ENCODE peak calls at places on chromosomes 16 and 17, in ten cellular contexts. R is endothelial cell; W is EH; U is iris pigment epithelial cell; O is ascending aorta; T is HT-29; G is EL; B is CD4-positive, alpha-beta T cell; I is activated T-helper 1 cell treated with anti-CD3 and anti-CD28 coated beads, Interleukin-2, amount 50 U/mL, for 16 hours; J is IMR-90. Y is an unnamed sample.

GRCh38 chr17:13362341-13363122 is 239.2 kb downstream of the HS3ST3A1 start:
- DNase-seq in R (no peak), W (peak), U (peak), O (no peak), T (no peak), G (peak), B (no peak), I (no peak), J (peak), Y (no peak)

GRCh38 chr16:71727545-71728324 is 3.2 kb upstream of the PHLPP2 start:
- DNase-seq in R (no peak), W (no peak), U (no peak), O (no peak), T (no peak), G (no peak), B (no peak), I (no peak), J (no peak), Y (no peak)

GRCh38 chr17:50346313-50347086 is 574 bp downstream of the XYLT2 start:
- DNase-seq in R (peak), W (peak), U (no peak), O (no peak), T (no peak), G (peak), B (no peak), I (peak), J (no peak), Y (no peak)

GRCh38 chr16:47787695-47788094 is 326.6 kb downstream of the PHKB start:
- DNase-seq in R (peak), W (peak), U (peak), O (no peak), T (peak), G (peak), B (no peak), I (no peak), J (peak), Y (no peak)

GRCh38 chr16:12655530-12655929 is 148.2 kb downstream of the CPPED1 start:
- DNase-seq in R (no peak), W (no peak), U (no peak), O (no peak), T (no peak), G (no peak), B (no peak), I (no peak), J (no peak), Y (no peak)

GRCh38 chr17:50900383-50900892 is 34.3 kb upstream of the TOB1 start:
- DNase-seq in R (no peak), W (no peak), U (no peak), O (no peak), T (no peak), G (no peak), B (no peak), I (no peak), J (no peak), Y (no peak)

GRCh38 chr17:3667366-3668278 is 756 bp downstream of the TAX1BP3 start:
- DNase-seq in R (peak), W (peak), U (peak), O (peak), T (peak), G (peak), B (no peak), I (no peak), J (peak), Y (no peak)

GRCh38 chr17:77688369-77688768 is 270.1 kb upstream of the TNRC6C start:
- DNase-seq in R (no peak), W (no peak), U (no peak), O (no peak), T (no peak), G (no peak), B (no peak), I (no peak), J (no peak), Y (no peak)

GRCh38 chr16:11259655-11260595 is 3.9 kb upstream of the SOCS1 start:
- DNase-seq in R (no peak), W (no peak), U (no peak), O (no peak), T (no peak), G (no peak), B (no peak), I (no peak), J (no peak), Y (no peak)

GRCh38 chr16:9843424-9844013 is 338.7 kb downstream of the GRIN2A start:
- DNase-seq in R (no peak), W (peak), U (peak), O (no peak), T (no peak), G (peak), B (no peak), I (no peak), J (no peak), Y (no peak)

Y was measured in esophagus squamous epithelium.